ENCODE peak calls at places on chromosomes 16 and 17, in five cellular contexts. E is caudate nucleus, J is A673, B is T-helper 17 cell, M is left ventricle myocardium superior. A is an unnamed sample.

GRCh38 chr17:79630120-79630519 is 19.3 kb upstream of the RBFOX3 start:
- DNase-seq in E (no peak), J (no peak), B (no peak), M (no peak), A (no peak)

GRCh38 chr17:78763561-78763960 is 18.5 kb downstream of the CYTH1 start:
- DNase-seq in E (no peak), J (no peak), B (no peak), M (no peak), A (no peak)

GRCh38 chr17:81101614-81102306 is 63.5 kb upstream of the PVALEF start:
- DNase-seq in E (peak), J (peak), B (peak), M (peak), A (peak)

GRCh38 chr16:48311242-48311641 is 63.9 kb upstream of the ABCC11 start:
- DNase-seq in E (no peak), J (no peak), B (no peak), M (no peak), A (no peak)

GRCh38 chr17:20278805-20279204 is 188.5 kb downstream of the LGALS9B start:
- DNase-seq in E (no peak), J (no peak), B (no peak), M (no peak), A (no peak)

GRCh38 chr17:47618416-47618815 is 31.3 kb upstream of the KPNB1 start:
- DNase-seq in E (no peak), J (peak), B (no peak), M (no peak), A (no peak)

GRCh38 chr16:10647264-10647720 is 47.4 kb downstream of the TEKT5 start:
- DNase-seq in E (no peak), J (no peak), B (no peak), M (no peak), A (no peak)

GRCh38 chr17:3965123-3965800 is 1.0 kb upstream of the ATP2A3 start:
- DNase-seq in E (no peak), J (peak), B (peak), M (peak), A (no peak)

GRCh38 chr16:19415461-19415860 is 2.2 kb upstream of the TMC5 start:
- DNase-seq in E (no peak), J (no peak), B (no peak), M (no peak), A (no peak)

GRCh38 chr17:50219345-50219744 is 17.9 kb upstream of the COL1A1 start:
- DNase-seq in E (no peak), J (no peak), B (no peak), M (no peak), A (no peak)

GRCh38 chr17:63434951-63435571 is 11.0 kb downstream of the CYB561 start:
- DNase-seq in E (peak), J (peak), B (no peak), M (peak), A (no peak)

GRCh38 chr16:4115209-4115940 is 867 bp downstream of the ADCY9 start:
- DNase-seq in E (peak), J (peak), B (peak), M (peak), A (no peak)

GRCh38 chr17:70558821-70559220 is 389.5 kb downstream of the KCNJ2 start:
- DNase-seq in E (no peak), J (peak), B (no peak), M (no peak), A (no peak)

GRCh38 chr17:6716736-6717135 is 3.6 kb upstream of the SLC13A5 start:
- DNase-seq in E (no peak), J (no peak), B (no peak), M (no peak), A (no peak)

GRCh38 chr16:11224096-11224893 is 31.7 kb downstream of the SOCS1 start:
- DNase-seq in E (no peak), J (no peak), B (peak), M (peak), A (no peak)

GRCh38 chr17:17590141-17590735 is 1.3 kb downstream of the PEMT start:
- DNase-seq in E (no peak), J (no peak), B (no peak), M (no peak), A (no peak)

GRCh38 chr17:78131172-78132085 is 858 bp downstream of the TMC8 start:
- DNase-seq in E (peak), J (no peak), B (no peak), M (peak), A (no peak)

GRCh38 chr16:67236551-67237395 is 9.8 kb downstream of the TMEM208 start:
- DNase-seq in E (peak), J (peak), B (peak), M (peak), A (peak)

GRCh38 chr17:4648741-4649140 is 7.3 kb upstream of the ALOX15 start:
- DNase-seq in E (no peak), J (no peak), B (no peak), M (no peak), A (no peak)

GRCh38 chr17:63826468-63827001 is 696 bp upstream of the PSMC5 start:
- DNase-seq in E (no peak), J (no peak), B (no peak), M (no peak), A (no peak)

GRCh38 chr16:78249056-78249455 is 149.6 kb downstream of the WWOX start:
- DNase-seq in E (peak), J (peak), B (no peak), M (peak), A (no peak)

A was measured in putamen.